ENCODE peak calls at places on chromosomes 3 and 15, in four cellular contexts. S is K562, N is GM12878, M is HepG2. U is an unnamed sample.

GRCh38 chr15:73753250-73754130 is at the start of gene INSYN1:
- DNase-seq in S (no peak), N (no peak), M (no peak), U (no peak)

GRCh38 chr3:46030626-46031025 is 3.3 kb upstream of the XCR1 start:
- DNase-seq in S (no peak), N (no peak), M (no peak), U (no peak)

GRCh38 chr3:49388416-49388815 is 23.4 kb downstream of the RHOA start:
- DNase-seq in S (no peak), N (no peak), M (no peak), U (no peak)

GRCh38 chr15:94535298-94536048 is 304.1 kb downstream of the MCTP2 start:
- DNase-seq in S (no peak), N (no peak), M (no peak), U (no peak)

GRCh38 chr3:78875851-78876250 is 891.9 kb downstream of the ROBO1 start:
- DNase-seq in S (no peak), N (no peak), M (no peak), U (peak; percentile 35)

GRCh38 chr3:58625196-58625595 is 41.4 kb downstream of the FAM3D start:
- DNase-seq in S (no peak), N (no peak), M (no peak), U (no peak)

GRCh38 chr3:183260167-183260904 is 7.3 kb downstream of the B3GNT5 start:
- DNase-seq in S (no peak), N (no peak), M (no peak), U (no peak)

GRCh38 chr3:161559177-161559998 is 62.8 kb downstream of the OTOL1 start:
- DNase-seq in S (peak; percentile 9), N (no peak), M (peak; percentile 27), U (peak; percentile 21)

GRCh38 chr3:10357592-10358308 is 36.8 kb upstream of the SEC13 start:
- DNase-seq in S (no peak), N (peak; percentile 15), M (no peak), U (no peak)

GRCh38 chr3:195907730-195908438 is 467 bp downstream of the TNK2 start:
- DNase-seq in S (peak; percentile 54), N (peak; percentile 38), M (no peak), U (no peak)

GRCh38 chr15:34367128-34368081 is at the start of gene LPCAT4:
- DNase-seq in S (peak; percentile 94), N (peak; percentile 65), M (peak; percentile 66), U (peak; percentile 88)

GRCh38 chr15:34366271-34367043 is 539 bp downstream of the LPCAT4 start:
- DNase-seq in S (peak; percentile 75), N (no peak), M (peak; percentile 50), U (peak; percentile 34)

GRCh38 chr15:34364041-34364440 is 3.0 kb downstream of the LPCAT4 start:
- DNase-seq in S (no peak), N (no peak), M (no peak), U (no peak)

GRCh38 chr15:34365073-34365825 is 1.7 kb downstream of the LPCAT4 start:
- DNase-seq in S (no peak), N (no peak), M (no peak), U (no peak)

DNA sequence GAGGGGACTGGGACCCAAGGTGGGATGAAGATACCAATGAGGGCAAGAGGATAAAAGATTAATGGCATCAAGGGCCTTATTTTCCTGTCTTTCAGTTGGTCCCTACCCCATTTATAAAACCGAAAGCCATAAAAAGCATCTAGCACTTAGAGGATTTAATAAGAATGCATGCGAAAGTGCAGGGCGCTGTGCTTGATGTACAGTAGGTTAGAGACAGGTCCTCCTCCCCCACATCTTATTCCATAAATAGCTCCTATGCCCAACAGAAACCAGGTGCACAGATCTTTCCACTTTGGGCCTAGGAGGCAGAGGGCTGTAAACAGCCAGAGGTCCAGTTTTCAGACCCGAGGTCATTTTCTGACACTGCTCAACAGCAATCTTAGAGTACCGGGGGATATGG is 1.2 kb downstream of the LPCAT4 start:
- DNase-seq in S (no peak), N (no peak), M (no peak), U (no peak)
- H3K9ac ChIP-seq in S (peak overlapping the region; percentile 75), N (peak overlapping the region; percentile 33), M (peak overlapping the region; percentile 62), U (peak overlapping the region; percentile 26)

GRCh38 chr3:126530171-126531050 is 6.5 kb downstream of the CHST13 start:
- DNase-seq in S (no peak), N (no peak), M (no peak), U (no peak)
- TF ChIP-seq MYC in S (no peak), N (no peak), M (no peak), U (no peak)

GRCh38 chr15:41791547-41791937 is 17.3 kb downstream of the MAPKBP1 start:
- DNase-seq in S (no peak), N (no peak), M (no peak), U (no peak)
- H3K9ac ChIP-seq in S (peak overlapping the region; percentile 56), N (no peak overlapping the region), M (no peak overlapping the region), U (peak overlapping the region; percentile 68)

GRCh38 chr3:19947549-19948071 is 713 bp downstream of the RAB5A start:
- DNase-seq in S (peak; percentile 66), N (no peak), M (peak; percentile 42), U (peak; percentile 62)
- TF ChIP-seq MYC in S (peak; percentile 7), N (no peak), M (no peak), U (no peak)